ENCODE peak calls at places on chromosomes 5 and 9, in ten cellular contexts. K is fibroblast of lung, X is M059J, L is Right ventricle myocardium superior, I is aorta, C is type B pancreatic cell, P is HCT116, U is BJ, E is tibial artery, J is erythroblast. V is an unnamed sample.

GRCh38 chr5:137932800-137933199 is 43.5 kb downstream of the PKD2L2 start:
- DNase-seq in J (no peak), E (no peak), K (no peak), I (no peak), L (no peak), P (no peak), X (no peak), C (no peak), U (no peak), V (no peak)

GRCh38 chr5:111278824-111279504 is 54.8 kb downstream of the CAMK4 start:
- DNase-seq in P (peak), I (peak), U (no peak), L (peak), X (peak), C (no peak), E (peak), K (peak), J (peak), V (peak)

GRCh38 chr9:76868897-76869296 is 37.0 kb downstream of the PRUNE2 start:
- DNase-seq in I (no peak), L (no peak), P (no peak), J (no peak), E (no peak), X (peak), C (no peak), U (no peak), K (no peak), V (no peak)

GRCh38 chr9:126724226-126724625 is 80.6 kb upstream of the ZBTB43 start:
- DNase-seq in C (no peak), E (no peak), J (no peak), U (no peak), K (no peak), P (no peak), L (no peak), I (no peak), X (peak), V (no peak)

GRCh38 chr9:101369884-101370531 is 14.8 kb downstream of the BAAT start:
- DNase-seq in X (no peak), C (no peak), U (no peak), J (peak), L (no peak), K (no peak), E (no peak), P (no peak), I (no peak), V (no peak)

GRCh38 chr9:88691096-88691495 is 156.1 kb downstream of the NXNL2 start:
- DNase-seq in C (no peak), P (no peak), X (no peak), I (no peak), J (no peak), K (no peak), L (no peak), E (no peak), U (no peak), V (no peak)

GRCh38 chr9:125492719-125493118 is 214.3 kb downstream of the MAPKAP1 start:
- DNase-seq in U (no peak), K (no peak), X (no peak), L (no peak), E (no peak), J (no peak), P (no peak), I (no peak), C (no peak), V (no peak)

GRCh38 chr5:142924135-142924883 is 154.1 kb downstream of the ARHGAP26 start:
- DNase-seq in P (no peak), J (peak), L (no peak), X (peak), U (no peak), E (no peak), C (no peak), K (peak), I (no peak), V (no peak)

GRCh38 chr5:78912085-78912771 is 72.9 kb downstream of the ARSB start:
- DNase-seq in U (no peak), K (peak), C (no peak), I (no peak), X (no peak), L (no peak), J (no peak), P (no peak), E (no peak), V (no peak)

GRCh38 chr5:103218164-103218563 is 40.4 kb upstream of the MACIR start:
- DNase-seq in P (no peak), E (no peak), X (peak), U (no peak), L (no peak), K (peak), C (no peak), J (no peak), I (no peak), V (no peak)

GRCh38 chr9:71213633-71214032 is 92.2 kb upstream of the TRPM3 start:
- DNase-seq in J (no peak), P (no peak), I (no peak), X (no peak), K (peak), U (no peak), C (no peak), L (no peak), E (no peak), V (no peak)

GRCh38 chr9:114366334-114367128 is 21.3 kb downstream of the AKNA start:
- DNase-seq in I (no peak), P (no peak), K (peak), J (no peak), C (no peak), L (no peak), X (peak), U (peak), E (no peak), V (no peak)

GRCh38 chr5:135432113-135432512 is 15.0 kb downstream of the DCANP1 start:
- DNase-seq in K (no peak), E (no peak), C (no peak), P (no peak), J (no peak), I (no peak), U (no peak), L (no peak), X (no peak), V (no peak)

GRCh38 chr5:1782385-1783213 is 17.0 kb downstream of the MRPL36 start:
- DNase-seq in L (peak), C (no peak), I (peak), J (no peak), X (no peak), U (no peak), E (no peak), K (no peak), P (no peak), V (no peak)

GRCh38 chr5:66113160-66113559 is 30.9 kb upstream of the SREK1 start:
- DNase-seq in I (no peak), E (no peak), P (peak), C (no peak), J (no peak), U (no peak), L (no peak), K (peak), X (peak), V (no peak)

GRCh38 chr9:110048976-110049698 is 158.8 kb downstream of the C9orf152 start:
- DNase-seq in E (peak), C (peak), U (no peak), K (peak), X (peak), J (peak), P (no peak), I (peak), L (peak), V (no peak)

GRCh38 chr5:6739603-6740002 is 26.4 kb downstream of the TENT4A start:
- DNase-seq in U (no peak), P (no peak), K (no peak), X (no peak), J (no peak), C (peak), E (peak), L (no peak), I (no peak), V (no peak)

GRCh38 chr9:6680797-6681146 is 35.2 kb upstream of the GLDC start:
- DNase-seq in U (no peak), I (peak), C (no peak), K (peak), X (peak), J (peak), E (no peak), P (no peak), L (peak), V (peak)

GRCh38 chr9:133862585-133863041 is 124.5 kb upstream of the SARDH start:
- DNase-seq in J (no peak), E (peak), U (no peak), I (peak), P (no peak), L (peak), X (no peak), C (no peak), K (no peak), V (no peak)

GRCh38 chr5:131221888-131222287 is 42.0 kb upstream of the CDC42SE2 start:
- DNase-seq in E (no peak), X (peak), C (no peak), L (no peak), K (peak), U (no peak), I (no peak), J (no peak), P (no peak), V (no peak)

GRCh38 chr9:80842976-80843506 is 846.3 kb downstream of the TLE1 start:
- DNase-seq in E (no peak), I (no peak), C (no peak), L (no peak), K (no peak), P (no peak), X (no peak), J (no peak), U (no peak), V (no peak)

GRCh38 chr5:152376871-152377270 is 28.2 kb downstream of the NMUR2 start:
- DNase-seq in C (no peak), J (no peak), L (no peak), K (no peak), U (no peak), I (no peak), P (no peak), X (no peak), E (no peak), V (no peak)

GRCh38 chr5:146072595-146072994 is 32.8 kb downstream of the PLAC8L1 start:
- DNase-seq in L (no peak), I (no peak), K (no peak), X (no peak), J (no peak), C (no peak), P (no peak), U (no peak), E (no peak), V (no peak)

GRCh38 chr5:65530904-65531303 is 32.1 kb downstream of the CENPK start:
- DNase-seq in J (no peak), I (no peak), K (no peak), E (no peak), U (no peak), P (no peak), C (no peak), X (no peak), L (no peak), V (no peak)

GRCh38 chr9:73347720-73348119 is 196.1 kb downstream of the ANXA1 start:
- DNase-seq in U (no peak), J (no peak), K (no peak), C (no peak), E (no peak), X (no peak), I (no peak), P (no peak), L (no peak), V (no peak)

GRCh38 chr5:139664273-139664693 is 16.1 kb downstream of the CXXC5 start:
- DNase-seq in X (no peak), L (peak), J (no peak), E (peak), K (no peak), C (no peak), U (no peak), I (peak), P (no peak), V (no peak)

GRCh38 chr5:72067682-72068470 is 39.4 kb upstream of the MAP1B start:
- DNase-seq in U (peak), P (peak), L (no peak), C (no peak), J (no peak), K (peak), I (no peak), E (no peak), X (peak), V (peak)

GRCh38 chr5:123776761-123777160 is 264.8 kb downstream of the CSNK1G3 start:
- DNase-seq in U (peak), L (no peak), I (no peak), J (no peak), P (no peak), X (peak), E (no peak), K (peak), C (no peak), V (no peak)

GRCh38 chr9:18623201-18623600 is 149.2 kb downstream of the ADAMTSL1 start:
- DNase-seq in L (no peak), J (no peak), U (no peak), I (no peak), X (no peak), P (no peak), K (no peak), E (no peak), C (no peak), V (no peak)

GRCh38 chr5:957730-958485 is 50.7 kb upstream of the NKD2 start:
- DNase-seq in C (no peak), P (no peak), E (peak), U (no peak), I (peak), X (peak), K (peak), J (no peak), L (no peak), V (no peak)

GRCh38 chr9:127188396-127188795 is 66.0 kb upstream of the ANGPTL2 start:
- DNase-seq in E (no peak), C (no peak), L (no peak), X (no peak), K (no peak), I (peak), J (no peak), P (no peak), U (no peak), V (no peak)

GRCh38 chr9:112945620-112946208 is 55.0 kb upstream of the SLC46A2 start:
- DNase-seq in U (no peak), J (no peak), L (no peak), P (no peak), K (no peak), E (no peak), X (no peak), C (no peak), I (no peak), V (peak)

GRCh38 chr9:87874320-87874655 is 8.4 kb upstream of the SPATA31E1 start:
- DNase-seq in L (no peak), P (no peak), I (no peak), X (no peak), E (no peak), U (no peak), C (no peak), K (no peak), J (no peak), V (no peak)

GRCh38 chr5:821504-821903 is 29.3 kb downstream of the ZDHHC11 start:
- DNase-seq in K (no peak), I (no peak), X (no peak), E (no peak), J (no peak), U (no peak), L (no peak), C (no peak), P (no peak), V (no peak)

GRCh38 chr9:129669141-129669718 is 3.8 kb downstream of the PRRX2 start:
- DNase-seq in C (no peak), X (peak), L (no peak), K (peak), J (no peak), I (peak), U (peak), P (no peak), E (peak), V (no peak)